ENCODE peak calls at places on chromosomes 11 and 22, in five cellular contexts. B, Q, P, J and S are unnamed samples.
A peak's percentile ranks its signal among the peaks of the same experiment; 100 is the strongest.

GRCh38 chr11:133898031-133898769 is 52.9 kb upstream of the SPATA19 start:
- DNase-seq in J (no peak), Q (no peak), P (no peak), B (no peak), S (no peak)

GRCh38 chr11:100918551-100919500 is 210.8 kb downstream of the PGR start:
- DNase-seq in P (peak; percentile 55), B (no peak), Q (peak; percentile 21), J (no peak), S (no peak)

GRCh38 chr11:19959210-19959609 is 201.1 kb downstream of the DBX1 start:
- DNase-seq in J (no peak), P (no peak), Q (no peak), B (no peak), S (no peak)

GRCh38 chr11:130550160-130550559 is 101.7 kb downstream of the ADAMTS15 start:
- DNase-seq in B (no peak), Q (no peak), P (no peak), J (no peak), S (no peak)

GRCh38 chr11:120835601-120836228 is 188.2 kb upstream of the TBCEL start:
- DNase-seq in B (no peak), Q (no peak), J (no peak), P (no peak), S (no peak)

GRCh38 chr11:118615996-118616395 is 8.6 kb downstream of the PHLDB1 start:
- DNase-seq in Q (no peak), P (no peak), B (no peak), J (no peak), S (no peak)

GRCh38 chr11:12507391-12507790 is 130.0 kb downstream of the PARVA start:
- DNase-seq in B (no peak), Q (no peak), J (no peak), P (no peak), S (no peak)

GRCh38 chr22:24427500-24428164 is at the start of gene ADORA2A:
- DNase-seq in J (no peak), B (no peak), P (no peak), Q (no peak), S (no peak)

GRCh38 chr11:70572974-70573260 is 174.6 kb downstream of the CTTN start:
- DNase-seq in Q (no peak), P (no peak), B (no peak), J (no peak), S (no peak)

GRCh38 chr22:44919691-44920090 is 90.1 kb downstream of the PHF21B start:
- DNase-seq in Q (no peak), J (no peak), B (no peak), P (no peak), S (no peak)

GRCh38 chr11:79232346-79232745 is 208.5 kb downstream of the TENM4 start:
- DNase-seq in P (no peak), Q (peak; percentile 26), J (no peak), B (no peak), S (no peak)

GRCh38 chr11:16000065-16000464 is 356.3 kb downstream of the SOX6 start:
- DNase-seq in J (peak; percentile 71), P (peak; percentile 79), B (no peak), Q (peak; percentile 85), S (peak; percentile 7)

GRCh38 chr22:18984564-18984963 is 48.5 kb upstream of the PRODH start:
- DNase-seq in P (no peak), J (no peak), B (no peak), Q (no peak), S (no peak)

GRCh38 chr22:43297246-43298061 is 45.7 kb downstream of the SCUBE1 start:
- DNase-seq in J (no peak), B (no peak), Q (no peak), P (no peak), S (no peak)

GRCh38 chr11:72230764-72231365 is 6.3 kb downstream of the INPPL1 start:
- DNase-seq in Q (no peak), J (no peak), P (no peak), B (peak; percentile 1), S (no peak)

GRCh38 chr11:109329716-109330115 is 92.3 kb upstream of the C11orf87 start:
- DNase-seq in B (no peak), P (no peak), J (no peak), Q (no peak), S (no peak)

GRCh38 chr11:101987370-101987769 is 59.9 kb upstream of the CFAP300 start:
- DNase-seq in Q (no peak), J (no peak), B (no peak), P (no peak), S (no peak)

GRCh38 chr11:112793416-112793815 is 167.8 kb upstream of the NCAM1 start:
- DNase-seq in B (no peak), P (no peak), J (no peak), Q (no peak), S (no peak)

GRCh38 chr11:49995559-49995958 is 13.2 kb upstream of the OR4C12 start:
- DNase-seq in P (no peak), Q (peak; percentile 33), J (no peak), B (peak; percentile 13), S (peak; percentile 1)

GRCh38 chr11:112694244-112694643 is 267.0 kb upstream of the NCAM1 start:
- DNase-seq in Q (no peak), P (no peak), J (no peak), B (no peak), S (no peak)

GRCh38 chr11:12765428-12765827 is 91.2 kb downstream of the TEAD1 start:
- DNase-seq in B (no peak), Q (no peak), P (peak; percentile 66), J (no peak), S (no peak)

GRCh38 chr11:119473901-119474681 is 51.1 kb upstream of the THY1 start:
- DNase-seq in J (no peak), B (no peak), P (no peak), Q (no peak), S (no peak)

GRCh38 chr22:50621948-50622722 is 5.8 kb downstream of the ARSA start:
- DNase-seq in Q (no peak), P (no peak), J (no peak), B (no peak), S (no peak)
- TF ChIP-seq CTCF in Q (peak; percentile 11), P (peak; percentile 29), J (peak; percentile 10), B (no peak), S (peak; percentile 7)

DNA sequence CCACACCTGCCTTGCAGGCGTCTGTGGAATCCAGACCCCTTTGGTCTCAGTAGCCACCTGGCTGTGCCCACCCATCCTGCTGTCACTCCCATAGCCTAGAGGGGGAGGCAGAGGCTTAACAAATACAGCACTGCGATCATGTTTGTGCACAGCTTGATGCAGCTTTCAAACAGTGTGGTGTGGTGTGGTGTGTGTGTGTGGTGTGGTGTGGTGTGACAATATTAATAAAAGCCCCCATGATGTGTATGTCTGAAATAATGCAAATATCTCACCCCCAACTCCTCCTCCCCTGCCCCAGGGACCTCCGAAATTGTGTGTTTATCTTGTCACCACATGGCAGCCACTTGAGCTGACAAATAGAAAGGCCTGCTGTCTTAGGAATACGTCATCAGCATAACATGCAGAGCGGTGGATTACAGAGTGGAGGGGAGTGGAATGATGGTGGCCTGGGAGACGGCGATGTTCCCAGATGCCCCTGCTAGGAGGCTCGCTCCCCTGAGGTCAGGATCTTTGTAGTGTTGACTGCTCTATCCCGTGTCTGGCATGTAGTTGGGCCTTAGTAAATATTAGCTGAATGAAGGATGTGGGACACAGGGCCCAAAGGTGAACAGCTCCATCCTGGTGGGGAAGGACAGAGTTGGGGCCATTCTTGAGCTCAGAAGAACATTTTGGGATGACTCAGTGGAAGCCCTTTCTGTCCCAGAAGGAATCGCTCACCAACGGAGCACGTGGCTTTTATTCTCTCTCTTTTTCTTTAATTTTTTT is 2.8 kb downstream of the PDXP start:
- DNase-seq in J (no peak), P (peak; percentile 77), B (no peak), Q (peak; percentile 70), S (no peak)
- TF ChIP-seq CTCF in J (peak; percentile 70), P (peak; percentile 70), B (no peak), Q (peak; percentile 49), S (peak; percentile 68)

GRCh38 chr11:75653532-75653931 is 15.3 kb downstream of the MAP6 start:
- DNase-seq in P (no peak), B (no peak), J (no peak), Q (no peak), S (no peak)

GRCh38 chr11:75652936-75653335 is 15.9 kb downstream of the MAP6 start:
- DNase-seq in J (no peak), B (no peak), Q (no peak), P (no peak), S (no peak)

GRCh38 chr11:75654314-75654713 is 14.5 kb downstream of the MAP6 start:
- DNase-seq in B (no peak), J (peak; percentile 47), P (peak; percentile 60), Q (no peak), S (no peak)

GRCh38 chr11:75655619-75656018 is 13.2 kb downstream of the MAP6 start:
- DNase-seq in Q (no peak), P (peak; percentile 45), J (peak; percentile 66), B (no peak), S (no peak)

DNA sequence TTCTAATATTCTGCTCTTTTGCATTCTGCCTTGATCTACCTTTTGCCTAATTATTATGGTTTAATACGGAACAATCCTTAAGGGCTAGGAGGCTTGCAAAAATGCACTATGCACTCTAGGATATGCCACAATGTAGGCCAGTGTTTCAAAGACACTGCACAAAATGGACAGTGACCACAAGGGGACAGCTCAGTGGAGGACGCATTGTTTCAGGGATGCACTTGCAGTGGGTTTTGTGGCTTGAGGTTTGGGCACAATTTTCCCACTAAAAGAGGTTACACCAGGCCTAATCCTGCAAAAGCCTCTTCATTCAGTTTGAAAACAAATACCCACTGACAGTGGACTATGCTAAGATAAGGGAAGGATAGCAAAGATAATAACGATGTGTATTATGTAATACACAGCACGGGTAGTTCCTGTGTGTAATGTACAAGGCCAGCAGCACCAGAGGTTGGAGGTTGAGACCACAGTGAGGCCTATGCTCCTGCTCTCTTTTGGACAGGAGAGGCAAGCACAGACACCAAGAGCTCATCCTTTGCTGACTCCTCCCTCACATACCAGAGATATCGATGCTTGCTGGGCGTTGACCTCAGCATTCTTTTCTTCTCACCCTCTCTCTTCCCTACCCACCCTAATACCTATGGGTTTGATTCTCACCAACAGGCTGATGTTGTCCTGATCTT is 12.7 kb downstream of the MAP6 start:
- DNase-seq in B (no peak), Q (no peak), J (no peak), P (no peak), S (no peak)
- TF ChIP-seq CTCF in B (no peak), Q (no peak), J (no peak), P (no peak), S (no peak)

DNA sequence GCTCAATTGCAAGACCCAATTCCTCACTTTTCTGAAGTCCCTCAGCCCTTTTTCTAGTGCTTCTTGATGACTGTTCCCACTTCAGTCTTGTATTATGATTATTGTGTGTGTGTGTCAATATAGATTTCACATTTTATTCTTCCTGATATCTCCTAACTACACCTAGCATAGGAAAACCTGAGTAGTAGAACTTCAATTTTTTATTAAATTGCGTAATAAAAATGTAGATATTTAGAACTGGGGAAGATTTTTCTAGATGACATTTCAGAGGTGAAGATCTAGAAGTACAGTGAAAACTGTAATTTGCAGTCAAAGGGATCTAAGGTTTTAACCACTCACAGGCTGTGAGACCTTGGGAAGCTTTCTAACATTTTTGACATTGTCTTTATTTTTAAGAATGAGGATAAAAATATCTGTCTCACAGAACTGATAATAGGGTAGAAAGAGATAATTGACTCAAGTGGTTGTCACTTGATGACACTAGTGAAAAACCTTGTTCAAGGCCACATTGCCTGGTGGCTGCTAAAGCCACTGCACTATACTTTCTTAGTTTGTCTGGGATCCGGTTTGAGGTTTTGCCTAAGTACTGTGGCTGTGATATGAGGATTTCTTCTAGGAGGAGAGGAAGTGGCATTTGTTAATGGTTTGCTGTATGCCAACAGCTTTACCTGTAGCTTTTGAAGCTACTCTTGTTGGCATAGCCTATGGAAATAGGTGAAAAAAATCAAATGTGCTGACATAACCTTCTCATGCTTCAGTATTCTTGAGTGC is 32.2 kb upstream of the SESN3 start:
- DNase-seq in Q (no peak), B (no peak), J (no peak), P (no peak), S (no peak)
- TF ChIP-seq CTCF in Q (no peak), B (no peak), J (no peak), P (no peak), S (no peak)